ENCODE peak calls at places on chromosomes 16 and 17, in six cellular contexts. J is thoracic aorta; T is Peyer's patch; E is CD4-positive, CD25-positive, alpha-beta regulatory T cell; B is CD8-positive, alpha-beta memory T cell; P is pancreas. U is an unnamed sample.

GRCh38 chr16:14301150-14302030 is 230.3 kb downstream of the MRTFB start:
- DNase-seq in J (no peak), T (no peak), E (no peak), B (no peak), P (peak), U (peak)

GRCh38 chr16:54424043-54424451 is 137.5 kb upstream of the IRX3 start:
- DNase-seq in J (no peak), T (no peak), E (no peak), B (no peak), P (no peak), U (no peak)

GRCh38 chr17:6420173-6420641 is 14.7 kb downstream of the AIPL1 start:
- DNase-seq in J (no peak), T (no peak), E (no peak), B (no peak), P (no peak), U (no peak)

GRCh38 chr17:39144414-39144813 is 7.0 kb downstream of the PLXDC1 start:
- DNase-seq in J (no peak), T (peak), E (no peak), B (no peak), P (peak), U (no peak)

GRCh38 chr17:14321980-14322776 is 21.3 kb downstream of the HS3ST3B1 start:
- DNase-seq in J (no peak), T (no peak), E (no peak), B (no peak), P (no peak), U (no peak)

GRCh38 chr16:90019201-90019542 is at the start of gene DBNDD1:
- DNase-seq in J (no peak), T (no peak), E (peak), B (no peak), P (no peak), U (no peak)

GRCh38 chr16:79605999-79606398 is 5.5 kb upstream of the MAF start:
- DNase-seq in J (no peak), T (no peak), E (no peak), B (no peak), P (no peak), U (no peak)

GRCh38 chr16:67917852-67918236 is 13.8 kb downstream of the CTRL start:
- DNase-seq in J (no peak), T (no peak), E (no peak), B (no peak), P (no peak), U (no peak)

GRCh38 chr17:59417452-59417851 is 86.0 kb downstream of the YPEL2 start:
- DNase-seq in J (no peak), T (no peak), E (no peak), B (no peak), P (no peak), U (no peak)
- H3K27ac ChIP-seq in J (no peak), T (no peak), E (no peak), B (no peak), P (no peak), U (no peak)

GRCh38 chr16:7303014-7303676 is 29.5 kb upstream of the RBFOX1 start:
- DNase-seq in J (no peak), T (no peak), E (no peak), B (no peak), P (peak), U (no peak)
- H3K4me3 ChIP-seq in J (peak), T (no peak), E (no peak), B (no peak), P (no peak), U (no peak)

DNA sequence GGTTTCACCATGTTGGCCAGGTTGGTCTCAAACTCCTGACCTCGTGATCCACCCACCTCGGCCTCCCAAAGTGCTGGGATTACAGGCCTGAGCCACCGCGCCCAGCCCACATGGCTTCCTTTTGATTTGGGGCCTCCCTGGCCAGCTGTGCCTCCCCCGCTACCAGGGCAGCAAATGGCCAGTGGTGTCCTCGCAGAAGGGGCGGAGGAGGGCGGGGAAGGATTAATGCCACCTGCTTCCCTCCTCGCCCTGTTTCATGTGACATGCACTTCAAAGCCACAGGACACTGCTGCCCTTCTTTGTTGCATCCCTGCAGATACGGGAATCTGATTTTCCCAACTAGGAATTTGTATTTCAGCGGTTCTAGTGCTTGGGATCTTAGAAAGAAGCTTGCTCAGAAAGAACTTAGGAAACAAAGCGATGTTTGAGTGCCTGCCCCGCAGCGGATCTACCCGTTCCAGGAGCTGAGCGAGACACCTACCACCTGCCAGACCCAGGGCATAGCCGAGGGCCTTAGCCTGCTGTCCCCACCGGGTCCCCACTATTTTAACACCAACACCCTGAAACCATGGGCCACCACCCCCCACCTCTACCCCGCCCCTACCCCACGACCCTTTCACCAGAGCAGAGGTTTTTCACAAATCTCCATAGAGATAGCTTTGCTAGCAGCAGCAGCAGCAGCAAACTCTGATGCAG is 37.7 kb upstream of the CCDC182 start:
- DNase-seq in J (no peak), T (no peak), E (no peak), B (no peak), P (no peak), U (no peak)
- H3K27ac ChIP-seq in J (no peak), T (no peak), E (no peak), B (no peak), P (no peak), U (no peak)

GRCh38 chr17:49216953-49217650 is 6.6 kb downstream of the ABI3 start:
- DNase-seq in J (no peak), T (no peak), E (no peak), B (no peak), P (no peak), U (no peak)

GRCh38 chr17:49213803-49214202 is 3.3 kb downstream of the ABI3 start:
- DNase-seq in J (no peak), T (no peak), E (no peak), B (no peak), P (no peak), U (no peak)

GRCh38 chr17:49217651-49218413 is 7.3 kb downstream of the ABI3 start:
- DNase-seq in J (no peak), T (no peak), E (peak), B (peak), P (no peak), U (peak)

GRCh38 chr17:49214665-49215360 is 4.3 kb downstream of the ABI3 start:
- DNase-seq in J (no peak), T (no peak), E (no peak), B (no peak), P (peak), U (no peak)

DNA sequence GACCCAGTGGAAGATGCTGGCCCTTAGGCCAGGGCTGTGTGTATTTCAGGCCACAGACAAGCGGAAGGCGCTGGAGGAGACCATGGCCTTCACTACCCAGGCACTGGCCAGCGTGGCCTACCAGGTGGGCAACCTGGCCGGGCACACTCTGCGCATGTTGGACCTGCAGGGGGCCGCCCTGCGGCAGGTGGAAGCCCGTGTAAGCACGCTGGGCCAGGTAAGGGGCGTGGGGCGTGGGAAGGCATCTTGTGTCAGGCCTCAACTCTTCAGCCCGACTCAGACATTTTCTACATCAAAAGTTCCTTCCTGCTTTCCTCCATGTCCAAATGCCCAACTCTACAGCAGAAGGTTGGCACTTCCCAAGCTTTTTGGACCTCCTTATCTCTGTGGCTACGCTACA is 6.0 kb downstream of the ABI3 start:
- DNase-seq in J (no peak), T (no peak), E (no peak), B (no peak), P (no peak), U (no peak)
- H3K4me3 ChIP-seq in J (no peak), T (no peak), E (no peak), B (peak), P (no peak), U (no peak)

GRCh38 chr16:28184625-28185024 is 27.1 kb downstream of the XPO6 start:
- DNase-seq in J (no peak), T (no peak), E (no peak), B (no peak), P (no peak), U (no peak)

GRCh38 chr16:28186752-28187151 is 25.0 kb downstream of the XPO6 start:
- DNase-seq in J (no peak), T (no peak), E (no peak), B (no peak), P (no peak), U (no peak)

GRCh38 chr16:28188085-28188916 is 23.5 kb downstream of the XPO6 start:
- DNase-seq in J (no peak), T (no peak), E (no peak), B (no peak), P (no peak), U (no peak)

GRCh38 chr16:28189237-28189636 is 22.5 kb downstream of the XPO6 start:
- DNase-seq in J (no peak), T (no peak), E (no peak), B (no peak), P (no peak), U (no peak)

GRCh38 chr16:28187595-28188004 is 24.2 kb downstream of the XPO6 start:
- DNase-seq in J (no peak), T (no peak), E (no peak), B (no peak), P (no peak), U (no peak)
- H3K27ac ChIP-seq in J (no peak), T (peak), E (peak), B (peak), P (no peak), U (peak)

GRCh38 chr17:50027639-50028206 is 28.2 kb upstream of the ITGA3 start:
- DNase-seq in J (peak), T (no peak), E (no peak), B (no peak), P (no peak), U (no peak)
- H3K4me3 ChIP-seq in J (peak), T (no peak), E (no peak), B (no peak), P (no peak), U (no peak)

GRCh38 chr17:21174186-21174585 is 39.8 kb downstream of the TMEM11 start:
- DNase-seq in J (no peak), T (no peak), E (no peak), B (no peak), P (no peak), U (no peak)
- H3K27ac ChIP-seq in J (peak), T (no peak), E (no peak), B (no peak), P (no peak), U (no peak)

DNA sequence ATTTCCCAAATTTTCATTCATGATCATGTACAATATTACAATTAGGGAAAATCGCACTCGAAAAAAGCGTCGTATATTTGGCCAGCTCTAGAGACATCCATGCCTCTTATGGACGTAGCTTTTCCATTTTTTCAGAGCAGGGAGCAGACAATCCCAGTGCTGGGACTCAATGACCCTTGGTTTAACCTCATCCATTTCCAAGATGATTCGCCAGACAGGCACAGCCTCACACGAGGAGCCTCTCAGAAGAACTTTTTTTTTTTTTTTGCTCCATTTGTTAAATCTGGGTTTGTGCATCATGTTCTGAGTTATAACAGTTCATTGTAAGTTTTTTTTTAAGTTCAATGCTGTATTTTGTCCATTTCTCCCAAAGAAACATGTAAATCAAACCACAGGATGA is 92.1 kb downstream of the ZDHHC7 start:
- DNase-seq in J (no peak), T (no peak), E (no peak), B (no peak), P (no peak), U (no peak)
- H3K4me3 ChIP-seq in J (no peak), T (no peak), E (no peak), B (no peak), P (no peak), U (no peak)